ENCODE peak calls at places on chromosomes 3 and 15, in five cellular contexts. One of them, this sample, is unnamed.

GRCh38 chr15:79957741-79958140 is 13.3 kb downstream of the BCL2A1 start:
- DNase-seq in omental fat pad: no peak
- DNase-seq in CD4-positive, CD25-positive, alpha-beta regulatory T cell: no peak
- DNase-seq in GM19239: no peak
- DNase-seq in NCI-H1417 treated with DMSO at 0.1 percent for 48 hours: no peak
- DNase-seq in this sample: no peak

GRCh38 chr3:15215996-15216395 is 9.9 kb downstream of the CAPN7 start:
- DNase-seq in CD4-positive, CD25-positive, alpha-beta regulatory T cell: no peak
- DNase-seq in NCI-H1417 treated with DMSO at 0.1 percent for 48 hours: no peak
- DNase-seq in omental fat pad: no peak
- DNase-seq in GM19239: no peak
- DNase-seq in this sample: no peak

GRCh38 chr15:80789296-80789695 is 10.1 kb downstream of the CEMIP start:
- DNase-seq in omental fat pad: no peak
- DNase-seq in NCI-H1417 treated with DMSO at 0.1 percent for 48 hours: no peak
- DNase-seq in GM19239: no peak
- DNase-seq in CD4-positive, CD25-positive, alpha-beta regulatory T cell: no peak
- DNase-seq in this sample: no peak

GRCh38 chr3:121969631-121970030 is 52.4 kb downstream of the ILDR1 start:
- DNase-seq in NCI-H1417 treated with DMSO at 0.1 percent for 48 hours: no peak
- DNase-seq in CD4-positive, CD25-positive, alpha-beta regulatory T cell: no peak
- DNase-seq in omental fat pad: no peak
- DNase-seq in GM19239: no peak
- DNase-seq in this sample: no peak

GRCh38 chr15:65038838-65039237 is 6.3 kb upstream of the SLC51B start:
- DNase-seq in CD4-positive, CD25-positive, alpha-beta regulatory T cell: no peak
- DNase-seq in omental fat pad: no peak
- DNase-seq in NCI-H1417 treated with DMSO at 0.1 percent for 48 hours: no peak
- DNase-seq in GM19239: no peak
- DNase-seq in this sample: no peak

GRCh38 chr3:24393316-24393715 is 101.3 kb downstream of the THRB start:
- DNase-seq in GM19239: no peak
- DNase-seq in omental fat pad: no peak
- DNase-seq in NCI-H1417 treated with DMSO at 0.1 percent for 48 hours: no peak
- DNase-seq in CD4-positive, CD25-positive, alpha-beta regulatory T cell: no peak
- DNase-seq in this sample: no peak

GRCh38 chr3:177753498-177754155 is 556.3 kb upstream of the TBL1XR1 start:
- DNase-seq in CD4-positive, CD25-positive, alpha-beta regulatory T cell: no peak
- DNase-seq in GM19239: no peak
- DNase-seq in omental fat pad: no peak
- DNase-seq in NCI-H1417 treated with DMSO at 0.1 percent for 48 hours: no peak
- DNase-seq in this sample: no peak

GRCh38 chr15:48644827-48645557 is 517 bp downstream of the FBN1 start:
- DNase-seq in GM19239: peak; percentile 31
- DNase-seq in NCI-H1417 treated with DMSO at 0.1 percent for 48 hours: no peak
- DNase-seq in omental fat pad: no peak
- DNase-seq in CD4-positive, CD25-positive, alpha-beta regulatory T cell: peak; percentile 8
- DNase-seq in this sample: peak; percentile 77

GRCh38 chr3:8900065-8900464 is 63.2 kb downstream of the RAD18 start:
- DNase-seq in NCI-H1417 treated with DMSO at 0.1 percent for 48 hours: no peak
- DNase-seq in GM19239: no peak
- DNase-seq in omental fat pad: no peak
- DNase-seq in CD4-positive, CD25-positive, alpha-beta regulatory T cell: no peak
- DNase-seq in this sample: no peak

This sample was measured in ascending aorta.